ENCODE peak calls at places on chromosomes 3 and 15, in five cellular contexts. Z, H, T, S and Q are unnamed samples. For H3K9me2, the result is how much of the 10 kb centered on the place peaks cover.

GRCh38 chr15:34243226-34243625 is 18.4 kb downstream of the EMC4 start:
- DNase-seq in H (no peak), Z (no peak), S (no peak), T (no peak), Q (no peak)

GRCh38 chr3:152405915-152406802 is 137.4 kb downstream of the MBNL1 start:
- DNase-seq in H (no peak), T (no peak), Z (no peak), S (peak), Q (peak)

GRCh38 chr15:79811406-79812405 is 85.1 kb downstream of the MTHFS start:
- DNase-seq in S (no peak), Z (peak), H (no peak), T (no peak), Q (peak)

GRCh38 chr3:66038384-66038725 is 363 bp downstream of the MAGI1 start:
- DNase-seq in Z (no peak), T (no peak), H (no peak), S (no peak), Q (peak)

GRCh38 chr15:77907824-77908751 is 169.4 kb downstream of the TBC1D2B start:
- DNase-seq in H (peak), Z (no peak), T (peak), S (peak), Q (peak)

GRCh38 chr15:59904450-59904979 is 99.6 kb upstream of the FOXB1 start:
- DNase-seq in H (no peak), S (no peak), Z (no peak), T (no peak), Q (no peak)

GRCh38 chr3:99696497-99696896 is 58.1 kb downstream of the COL8A1 start:
- DNase-seq in Z (no peak), T (no peak), H (no peak), S (no peak), Q (no peak)

GRCh38 chr3:171732741-171733140 is 77.5 kb downstream of the PLD1 start:
- DNase-seq in T (no peak), H (no peak), Z (no peak), S (no peak), Q (no peak)

GRCh38 chr3:105401691-105402149 is 35.0 kb downstream of the ALCAM start:
- DNase-seq in S (peak), T (no peak), Z (no peak), H (peak), Q (peak)

GRCh38 chr15:69990566-69991391 is 106.9 kb downstream of the TLE3 start:
- DNase-seq in S (no peak), Z (no peak), T (no peak), H (no peak), Q (no peak)

GRCh38 chr3:107680698-107681097 is 157.9 kb downstream of the BBX start:
- DNase-seq in Z (no peak), H (no peak), T (no peak), S (peak), Q (peak)

GRCh38 chr15:44009056-44009455 is 182.3 kb downstream of the WDR76 start:
- DNase-seq in S (peak), Z (no peak), H (peak), T (no peak), Q (peak)

GRCh38 chr3:136195258-136196063 is 674 bp downstream of the MSL2 start:
- DNase-seq in S (peak), T (peak), H (peak), Z (peak), Q (peak)

GRCh38 chr15:27722102-27722501 is 377.0 kb downstream of the OCA2 start:
- DNase-seq in S (no peak), Z (no peak), H (no peak), T (peak), Q (no peak)

GRCh38 chr3:143973352-143974021 is 1.9 kb downstream of the DIPK2A start:
- DNase-seq in S (peak), H (no peak), T (no peak), Z (no peak), Q (peak)

GRCh38 chr3:178392553-178392952 is 143.7 kb upstream of the KCNMB2 start:
- DNase-seq in H (no peak), Z (no peak), T (no peak), S (peak), Q (peak)

GRCh38 chr15:61834076-61834697 is 226.1 kb downstream of the VPS13C start:
- DNase-seq in T (peak), H (peak), S (peak), Z (peak), Q (peak)
- H2AFZ ChIP-seq in T (no peak), H (no peak), S (peak), Z (no peak), Q (no peak)

GRCh38 chr3:158540066-158540465 is 30.9 kb upstream of the MLF1 start:
- DNase-seq in H (no peak), T (no peak), S (no peak), Z (no peak), Q (no peak)
- H3K9me2 ChIP-seq in H (under half), T (under half), S (under half), Z (under half), Q (under half)

GRCh38 chr15:73931441-73931840 is 5.2 kb downstream of the LOXL1 start:
- DNase-seq in T (no peak), S (no peak), Z (no peak), H (no peak), Q (no peak)

GRCh38 chr15:73932381-73933191 is 6.3 kb downstream of the LOXL1 start:
- DNase-seq in Z (no peak), H (no peak), S (no peak), T (no peak), Q (peak)

GRCh38 chr15:73930371-73930770 is 4.1 kb downstream of the LOXL1 start:
- DNase-seq in Z (no peak), S (no peak), T (no peak), H (no peak), Q (peak)

GRCh38 chr15:73928971-73929627 is 2.8 kb downstream of the LOXL1 start:
- DNase-seq in S (peak), Z (no peak), H (no peak), T (no peak), Q (peak)

GRCh38 chr15:73930790-73931281 is 4.6 kb downstream of the LOXL1 start:
- DNase-seq in T (no peak), Z (no peak), H (no peak), S (no peak), Q (peak)
- H3K9ac ChIP-seq in T (no peak), Z (peak), H (no peak), S (no peak), Q (peak)

GRCh38 chr3:46405301-46406079 is 1.4 kb downstream of the CCR5AS start:
- DNase-seq in H (no peak), S (peak), Z (no peak), T (no peak), Q (no peak)

GRCh38 chr3:46407976-46408375 is 917 bp downstream of the CCRL2 start:
- DNase-seq in Z (no peak), S (peak), T (no peak), H (no peak), Q (peak)

GRCh38 chr3:46408853-46409252 is 1.8 kb downstream of the CCRL2 start:
- DNase-seq in Z (no peak), T (no peak), S (no peak), H (no peak), Q (no peak)

GRCh38 chr3:46406440-46406785 is 453 bp downstream of the CCR5AS start:
- DNase-seq in Z (no peak), T (no peak), S (no peak), H (no peak), Q (no peak)

GRCh38 chr3:46406786-46407611 is at the start of the genes CCR5AS and CCRL2:
- DNase-seq in S (peak), T (peak), Z (no peak), H (no peak), Q (peak)
- H2AFZ ChIP-seq in S (peak), T (peak), Z (peak), H (no peak), Q (peak)